ENCODE peak calls at places on chromosomes 1 and 21, in four cellular contexts. A is NCI-H1092, X is activated T-helper 1 cell treated with Interleukin-2 at 50 U/mL for 16 hours, F is right atrium auricular region. P is an unnamed sample.

GRCh38 chr1:18583326-18583941 is 47.2 kb upstream of the PAX7 start:
- DNase-seq in A (no peak), X (no peak), F (no peak), P (no peak)

GRCh38 chr1:165845992-165846748 is 18.8 kb downstream of the UCK2 start:
- DNase-seq in A (no peak), X (no peak), F (no peak), P (no peak)

GRCh38 chr1:24535778-24536177 is 20.1 kb upstream of the NCMAP start:
- DNase-seq in A (no peak), X (no peak), F (no peak), P (no peak)

GRCh38 chr1:230167419-230167852 is 100.4 kb downstream of the GALNT2 start:
- DNase-seq in A (peak; percentile 42), X (no peak), F (peak; percentile 56), P (no peak)

GRCh38 chr21:34022557-34023335 is 50.6 kb upstream of the MRPS6 start:
- DNase-seq in A (no peak), X (no peak), F (peak; percentile 59), P (peak; percentile 9)

GRCh38 chr1:52294580-52294979 is 71.4 kb downstream of the CC2D1B start:
- DNase-seq in A (no peak), X (no peak), F (no peak), P (no peak)

GRCh38 chr1:108758782-108759181 is 12.3 kb downstream of the STXBP3 start:
- DNase-seq in A (no peak), X (no peak), F (no peak), P (no peak)

GRCh38 chr21:32298658-32299081 is at the start of gene MRAP:
- DNase-seq in A (no peak), X (no peak), F (no peak), P (no peak)

GRCh38 chr21:36910581-36911307 is 55.7 kb downstream of the HLCS start:
- DNase-seq in A (peak; percentile 41), X (no peak), F (peak; percentile 54), P (peak; percentile 15)

GRCh38 chr1:222996307-222996983 is 146.6 kb downstream of the TLR5 start:
- DNase-seq in A (no peak), X (no peak), F (no peak), P (no peak)

GRCh38 chr1:247204177-247204647 is 32.4 kb upstream of the ZNF124 start:
- DNase-seq in A (no peak), X (no peak), F (no peak), P (no peak)